ENCODE peak calls at places on chromosomes 16 and 17, in six cellular contexts. Q is K562, F is SK-N-SH, H is HCT116, A is GM12878, C is HepG2. Z is an unnamed sample.

GRCh38 chr17:73954981-73955380 is 248.5 kb upstream of the RPL38 start:
- DNase-seq in C (no peak), Q (no peak), H (no peak), A (no peak), F (no peak), Z (no peak)

GRCh38 chr17:40331743-40332641 is 23.0 kb downstream of the RARA start:
- DNase-seq in H (no peak), F (peak; percentile 97), C (no peak), Q (no peak), A (no peak), Z (no peak)

GRCh38 chr17:72682597-72682996 is 409.9 kb downstream of the SLC39A11 start:
- DNase-seq in C (peak; percentile 72), Q (no peak), F (no peak), H (no peak), A (no peak), Z (no peak)

GRCh38 chr17:67278363-67278762 is 33.4 kb upstream of the HELZ start:
- DNase-seq in C (no peak), F (no peak), H (no peak), A (no peak), Q (no peak), Z (no peak)

GRCh38 chr17:67467500-67468481 is 90.7 kb downstream of the PITPNC1 start:
- DNase-seq in F (peak; percentile 73), C (no peak), A (no peak), Q (no peak), H (no peak), Z (no peak)

GRCh38 chr17:53191878-53192277 is 630.8 kb upstream of the KIF2B start:
- DNase-seq in C (no peak), Q (no peak), H (no peak), F (no peak), A (no peak), Z (peak; percentile 6)

GRCh38 chr17:82037113-82037888 is at the start of gene DCXR:
- DNase-seq in Q (peak; percentile 99), C (peak; percentile 97), F (peak; percentile 100), A (peak; percentile 72), H (peak; percentile 96), Z (peak; percentile 99)

GRCh38 chr16:67426950-67427349 is 4.0 kb upstream of the HSD11B2 start:
- DNase-seq in C (no peak), Q (no peak), H (no peak), F (no peak), A (no peak), Z (no peak)

GRCh38 chr17:65385071-65385470 is 176.4 kb downstream of the AXIN2 start:
- DNase-seq in F (no peak), C (no peak), A (no peak), Q (no peak), H (no peak), Z (no peak)

GRCh38 chr17:79789943-79790804 is 6.7 kb downstream of the CBX8 start:
- DNase-seq in Q (peak; percentile 64), A (no peak), H (no peak), F (peak; percentile 55), C (no peak), Z (peak; percentile 81)

GRCh38 chr17:75487351-75488070 is 27.8 kb downstream of the CASKIN2 start:
- DNase-seq in F (no peak), A (no peak), C (no peak), Q (peak; percentile 68), H (no peak), Z (no peak)

GRCh38 chr17:35212668-35213067 is 18.5 kb upstream of the SLC35G3 start:
- DNase-seq in C (no peak), A (no peak), Q (no peak), F (no peak), H (no peak), Z (no peak)

GRCh38 chr17:9643611-9644010 is 1.7 kb upstream of the USP43 start:
- DNase-seq in A (no peak), F (no peak), Q (no peak), H (no peak), C (no peak), Z (no peak)

GRCh38 chr17:40310882-40311391 is 2.0 kb downstream of the RARA start:
- DNase-seq in A (no peak), C (no peak), Q (no peak), F (peak; percentile 83), H (no peak), Z (no peak)

GRCh38 chr17:6753565-6753964 is 2.3 kb upstream of the XAF1 start:
- DNase-seq in C (no peak), H (no peak), Q (no peak), F (no peak), A (no peak), Z (no peak)

GRCh38 chr16:22352726-22353125 is 21.7 kb downstream of the CDR2 start:
- DNase-seq in A (no peak), H (no peak), C (no peak), Q (no peak), F (no peak), Z (no peak)

GRCh38 chr17:39626671-39627169 is at the start of gene PPP1R1B:
- DNase-seq in A (no peak), C (no peak), H (no peak), Q (no peak), F (peak; percentile 71), Z (peak; percentile 74)

GRCh38 chr17:63538693-63539595 is 11.3 kb upstream of the DCAF7 start:
- DNase-seq in F (peak; percentile 15), C (no peak), H (no peak), A (no peak), Q (no peak), Z (no peak)

GRCh38 chr17:3843935-3844516 is 2.0 kb downstream of the NCBP3 start:
- DNase-seq in C (peak; percentile 59), Q (peak; percentile 64), A (no peak), H (peak; percentile 56), F (peak; percentile 49), Z (peak; percentile 81)

GRCh38 chr17:2022647-2023046 is 2.5 kb downstream of the RTN4RL1 start:
- DNase-seq in F (no peak), A (no peak), C (no peak), Q (no peak), H (no peak), Z (no peak)

GRCh38 chr17:76467809-76468633 is 618 bp downstream of the AANAT start:
- DNase-seq in A (no peak), H (no peak), F (no peak), Q (no peak), C (no peak), Z (no peak)

GRCh38 chr17:8696951-8697745 is 47.5 kb downstream of the CCDC42 start:
- DNase-seq in Q (no peak), H (no peak), C (peak; percentile 42), F (peak; percentile 47), A (no peak), Z (peak; percentile 82)

GRCh38 chr16:35748621-35749252 is 2289.3 kb downstream of the TP53TG3F start:
- DNase-seq in C (no peak), A (no peak), F (peak; percentile 15), Q (no peak), H (no peak), Z (no peak)

GRCh38 chr17:16419929-16420271 is 4.5 kb downstream of the TRPV2 start:
- DNase-seq in C (no peak), F (no peak), H (no peak), A (no peak), Q (peak; percentile 59), Z (no peak)

GRCh38 chr17:16418684-16419066 is 3.3 kb downstream of the TRPV2 start:
- DNase-seq in F (no peak), Q (no peak), H (no peak), C (no peak), A (no peak), Z (no peak)

GRCh38 chr17:16419074-16419928 is 3.9 kb downstream of the TRPV2 start:
- DNase-seq in H (no peak), Q (peak; percentile 80), A (peak; percentile 59), C (peak; percentile 54), F (peak; percentile 78), Z (no peak)

GRCh38 chr17:16417399-16417798 is 2.0 kb downstream of the TRPV2 start:
- DNase-seq in C (no peak), A (no peak), F (no peak), H (no peak), Q (no peak), Z (no peak)

GRCh38 chr17:16417896-16418683 is 2.7 kb downstream of the TRPV2 start:
- DNase-seq in A (no peak), F (no peak), Q (no peak), H (no peak), C (no peak), Z (no peak)
- TF ChIP-seq REST in A (no peak), F (peak; percentile 51), Q (no peak), H (no peak), C (no peak), Z (no peak)

GRCh38 chr17:78367193-78367592 is 7.3 kb upstream of the SOCS3 start:
- DNase-seq in C (no peak), A (no peak), H (no peak), F (no peak), Q (no peak), Z (no peak)

GRCh38 chr17:78368348-78368747 is 8.5 kb upstream of the SOCS3 start:
- DNase-seq in C (no peak), Q (no peak), H (no peak), F (no peak), A (no peak), Z (no peak)

GRCh38 chr17:78365561-78366108 is 5.8 kb upstream of the SOCS3 start:
- DNase-seq in A (no peak), C (peak; percentile 68), F (no peak), Q (no peak), H (no peak), Z (peak; percentile 98)

GRCh38 chr17:78364436-78365281 is 4.8 kb upstream of the SOCS3 start:
- DNase-seq in H (no peak), A (no peak), Q (peak; percentile 44), F (no peak), C (no peak), Z (peak; percentile 59)

GRCh38 chr17:78366109-78366848 is 6.4 kb upstream of the SOCS3 start:
- DNase-seq in C (no peak), F (no peak), A (no peak), H (no peak), Q (no peak), Z (peak; percentile 48)
- H2AFZ ChIP-seq in C (no peak overlapping the region), F (no peak overlapping the region), A (no peak overlapping the region), H (no peak overlapping the region), Q (no peak overlapping the region), Z (no peak overlapping the region)

GRCh38 chr16:11239644-11240632 is 16.1 kb downstream of the SOCS1 start:
- DNase-seq in Q (no peak), F (no peak), A (no peak), H (no peak), C (no peak), Z (no peak)
- TF ChIP-seq REST in Q (no peak), F (no peak), A (no peak), H (no peak), C (no peak), Z (no peak)

GRCh38 chr17:17609121-17609520 is 17.6 kb upstream of the PEMT start:
- DNase-seq in F (no peak), C (no peak), H (no peak), Q (no peak), A (no peak), Z (peak; percentile 62)
- H2AFZ ChIP-seq in F (no peak overlapping the region), C (no peak overlapping the region), H (no peak overlapping the region), Q (peak overlapping the region; percentile 59), A (peak overlapping the region; percentile 6), Z (no peak overlapping the region)

Z was measured in GM23338.